ENCODE peak calls at places on chromosomes 2 and 18, in nine cellular contexts. X, U, T, G, F, O, I, W and B are unnamed samples.

GRCh38 chr2:176934869-176935415 is 277.7 kb upstream of the HNRNPA3 start:
- DNase-seq in X (peak), U (no peak), T (no peak), G (no peak), F (no peak), O (no peak), I (no peak), W (peak), B (no peak)

GRCh38 chr2:149098722-149099121 is 60.2 kb downstream of the LYPD6B start:
- DNase-seq in X (peak), U (no peak), T (no peak), G (no peak), F (peak), O (no peak), I (no peak), W (peak), B (peak)

GRCh38 chr2:151777487-151777886 is 43.2 kb upstream of the NEB start:
- DNase-seq in X (no peak), U (no peak), T (no peak), G (no peak), F (no peak), O (no peak), I (no peak), W (no peak), B (no peak)

GRCh38 chr2:46989491-46990230 is 74.1 kb upstream of the MCFD2 start:
- DNase-seq in X (peak), U (no peak), T (no peak), G (no peak), F (no peak), O (no peak), I (no peak), W (no peak), B (no peak)

GRCh38 chr18:10080372-10080771 is 166.6 kb downstream of the VAPA start:
- DNase-seq in X (no peak), U (no peak), T (no peak), G (no peak), F (no peak), O (no peak), I (no peak), W (no peak), B (no peak)

GRCh38 chr2:31703253-31703652 is 122.5 kb upstream of the SRD5A2 start:
- DNase-seq in X (no peak), U (no peak), T (no peak), G (no peak), F (no peak), O (no peak), I (no peak), W (no peak), B (no peak)

GRCh38 chr2:263774-264492 is at the start of gene SH3YL1:
- DNase-seq in X (no peak), U (peak), T (peak), G (peak), F (peak), O (peak), I (no peak), W (no peak), B (peak)

GRCh38 chr2:186603208-186603765 is 13.4 kb downstream of the ITGAV start:
- DNase-seq in X (peak), U (no peak), T (no peak), G (no peak), F (peak), O (no peak), I (no peak), W (peak), B (peak)

GRCh38 chr2:175003875-175004729 is 1.1 kb downstream of the CHN1 start:
- DNase-seq in X (no peak), U (no peak), T (no peak), G (no peak), F (peak), O (no peak), I (no peak), W (no peak), B (no peak)

GRCh38 chr18:42281124-42281523 is 326.1 kb downstream of the PIK3C3 start:
- DNase-seq in X (no peak), U (no peak), T (no peak), G (no peak), F (no peak), O (no peak), I (no peak), W (no peak), B (no peak)

GRCh38 chr18:23650963-23651927 is 11.5 kb downstream of the ANKRD29 start:
- DNase-seq in X (peak), U (no peak), T (no peak), G (peak), F (peak), O (no peak), I (no peak), W (peak), B (peak)

GRCh38 chr2:75608684-75609333 is 37.8 kb upstream of the MRPL19 start:
- DNase-seq in X (peak), U (no peak), T (peak), G (peak), F (peak), O (peak), I (peak), W (peak), B (peak)

GRCh38 chr18:34871435-34871834 is 161.3 kb downstream of the DTNA start:
- DNase-seq in X (no peak), U (no peak), T (no peak), G (no peak), F (no peak), O (no peak), I (no peak), W (peak), B (no peak)

GRCh38 chr18:2979027-2979570 is 33.8 kb downstream of the LPIN2 start:
- DNase-seq in X (peak), U (no peak), T (no peak), G (no peak), F (peak), O (no peak), I (no peak), W (peak), B (peak)

GRCh38 chr2:195016821-195017220 is 640.2 kb upstream of the SLC39A10 start:
- DNase-seq in X (no peak), U (no peak), T (no peak), G (no peak), F (no peak), O (no peak), I (no peak), W (peak), B (peak)
- H3K4me3 ChIP-seq in X (no peak), U (no peak), T (no peak), G (no peak), F (no peak), O (no peak), I (no peak), W (no peak), B (no peak)

DNA sequence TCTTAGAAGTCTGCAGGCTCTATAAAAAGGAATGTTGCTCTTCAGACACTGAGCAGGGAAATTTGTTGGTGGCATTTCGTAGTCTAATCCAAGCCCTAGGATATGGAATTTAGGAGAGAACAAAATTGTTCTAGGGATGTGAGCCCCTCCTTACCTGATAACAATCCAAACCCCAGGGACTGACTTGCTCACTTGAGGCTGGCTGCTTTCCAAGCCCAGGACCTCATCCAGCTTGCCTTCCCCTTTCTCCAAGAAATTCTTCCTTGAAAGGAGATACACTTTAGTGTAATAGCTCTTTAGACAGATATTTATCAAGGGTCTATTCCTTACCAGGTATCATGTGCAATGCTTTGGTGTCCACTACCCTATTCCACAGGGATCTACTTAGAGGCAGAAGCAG is 279.8 kb downstream of the C1D start:
- DNase-seq in X (no peak), U (no peak), T (no peak), G (no peak), F (no peak), O (no peak), I (no peak), W (no peak), B (no peak)
- TF ChIP-seq CTCF in X (no peak), U (no peak), T (no peak), G (no peak), F (no peak), O (no peak), I (no peak), W (no peak), B (no peak)

GRCh38 chr2:213015387-213016165 is 135.8 kb downstream of the IKZF2 start:
- DNase-seq in X (no peak), U (no peak), T (no peak), G (no peak), F (no peak), O (no peak), I (no peak), W (no peak), B (no peak)
- H3K4me3 ChIP-seq in X (no peak), U (no peak), T (no peak), G (no peak), F (no peak), O (no peak), I (no peak), W (no peak), B (no peak)

DNA sequence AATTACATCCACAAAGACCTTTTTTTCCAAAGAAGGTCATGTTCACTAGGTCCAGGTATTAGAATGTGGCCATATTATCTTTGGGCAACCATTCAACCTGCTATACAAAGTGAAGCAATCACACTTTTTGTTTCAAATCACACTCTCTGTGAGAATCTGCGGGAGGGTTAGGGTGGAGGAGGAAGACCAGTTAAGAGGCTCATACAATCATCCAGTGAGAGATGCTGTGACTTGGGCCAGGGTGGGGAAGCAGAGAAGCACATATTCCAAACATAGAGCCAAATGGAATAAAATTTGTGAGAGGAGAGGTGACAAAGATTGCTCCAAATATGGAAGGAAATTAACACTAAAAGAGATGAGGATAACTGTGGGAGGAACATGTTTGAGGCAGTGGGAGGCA is 351.6 kb downstream of the CYRIA start:
- DNase-seq in X (no peak), U (no peak), T (no peak), G (no peak), F (no peak), O (no peak), I (no peak), W (no peak), B (no peak)
- TF ChIP-seq CTCF in X (no peak), U (no peak), T (no peak), G (no peak), F (no peak), O (no peak), I (no peak), W (no peak), B (no peak)

GRCh38 chr2:9549420-9549819 is 6.2 kb downstream of the ADAM17 start:
- DNase-seq in X (no peak), U (no peak), T (no peak), G (no peak), F (no peak), O (no peak), I (no peak), W (no peak), B (no peak)

GRCh38 chr2:9555338-9556120 is at the start of gene ADAM17:
- DNase-seq in X (peak), U (peak), T (peak), G (peak), F (peak), O (peak), I (peak), W (peak), B (peak)

GRCh38 chr2:9556121-9556869 is 665 bp upstream of the ADAM17 start:
- DNase-seq in X (no peak), U (no peak), T (no peak), G (peak), F (peak), O (no peak), I (no peak), W (peak), B (peak)

GRCh38 chr2:9554841-9555337 is 741 bp downstream of the ADAM17 start:
- DNase-seq in X (peak), U (peak), T (peak), G (peak), F (peak), O (no peak), I (peak), W (peak), B (peak)

GRCh38 chr2:9552491-9553178 is 3.0 kb downstream of the ADAM17 start:
- DNase-seq in X (peak), U (no peak), T (no peak), G (peak), F (peak), O (no peak), I (no peak), W (peak), B (peak)
- H3K4me3 ChIP-seq in X (no peak), U (peak), T (no peak), G (no peak), F (peak), O (peak), I (no peak), W (no peak), B (peak)

DNA sequence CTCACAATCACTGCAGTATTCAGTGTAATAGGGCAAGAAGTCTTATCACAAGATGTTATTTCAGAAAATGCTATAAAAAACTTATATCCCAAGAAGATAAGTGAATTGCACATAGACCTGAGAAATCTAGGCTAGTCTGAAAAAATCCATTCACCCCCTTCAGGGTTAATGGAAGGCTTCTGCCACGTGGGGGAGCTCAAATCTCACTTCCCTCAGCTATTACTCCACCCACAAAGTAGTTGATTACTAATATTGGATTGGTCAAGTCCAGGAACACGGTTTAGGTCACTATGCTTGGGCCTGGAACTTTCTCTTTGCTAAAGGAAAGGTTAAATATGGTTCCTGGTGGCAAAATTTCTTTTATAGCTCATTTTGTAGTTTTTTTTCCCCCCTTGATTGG is 51.2 kb upstream of the ADAM23 start:
- DNase-seq in X (peak), U (no peak), T (no peak), G (peak), F (peak), O (no peak), I (no peak), W (peak), B (peak)
- TF ChIP-seq CTCF in X (peak), U (no peak), T (no peak), G (peak), F (peak), O (no peak), I (peak), W (peak), B (peak)

GRCh38 chr2:217993055-217993645 is 9.6 kb downstream of the TNS1 start:
- DNase-seq in X (peak), U (no peak), T (no peak), G (peak), F (peak), O (no peak), I (no peak), W (peak), B (peak)
- H3K4me3 ChIP-seq in X (no peak), U (peak), T (no peak), G (no peak), F (no peak), O (no peak), I (no peak), W (no peak), B (no peak)

GRCh38 chr2:237451582-237452469 is 35.2 kb upstream of the MLPH start:
- DNase-seq in X (peak), U (no peak), T (no peak), G (no peak), F (peak), O (no peak), I (no peak), W (peak), B (peak)
- TF ChIP-seq CTCF in X (peak), U (no peak), T (no peak), G (no peak), F (peak), O (no peak), I (no peak), W (peak), B (peak)